ENCODE peak calls at places on chromosomes 6 and 20, in ten cellular contexts. One of them, this sample, is unnamed.

GRCh38 chr6:39930540-39930939 is 3.7 kb downstream of the MOCS1 start:
- DNase-seq in fibroblast of lung: no peak
- DNase-seq in foreskin keratinocyte: no peak
- DNase-seq in astrocyte of the cerebellum: no peak
- DNase-seq in GM12865: no peak
- DNase-seq in activated CD8-positive, alpha-beta T cell treated with anti-CD3 and anti-CD28 coated beads for 36 hours: no peak
- DNase-seq in sigmoid colon: no peak
- DNase-seq in OCI-LY7: no peak
- DNase-seq in HFF-Myc: no peak
- DNase-seq in BJ: no peak
- DNase-seq in this sample: no peak

GRCh38 chr6:170049641-170050491 is 241.0 kb downstream of the DLL1 start:
- DNase-seq in fibroblast of lung: peak
- DNase-seq in foreskin keratinocyte: peak
- DNase-seq in astrocyte of the cerebellum: peak
- DNase-seq in GM12865: no peak
- DNase-seq in activated CD8-positive, alpha-beta T cell treated with anti-CD3 and anti-CD28 coated beads for 36 hours: no peak
- DNase-seq in sigmoid colon: peak
- DNase-seq in OCI-LY7: no peak
- DNase-seq in HFF-Myc: peak
- DNase-seq in BJ: peak
- DNase-seq in this sample: no peak

GRCh38 chr6:106976270-106976669 is 1.7 kb upstream of the CD24 start:
- DNase-seq in fibroblast of lung: no peak
- DNase-seq in foreskin keratinocyte: no peak
- DNase-seq in astrocyte of the cerebellum: no peak
- DNase-seq in GM12865: no peak
- DNase-seq in activated CD8-positive, alpha-beta T cell treated with anti-CD3 and anti-CD28 coated beads for 36 hours: no peak
- DNase-seq in sigmoid colon: no peak
- DNase-seq in OCI-LY7: no peak
- DNase-seq in HFF-Myc: no peak
- DNase-seq in BJ: no peak
- DNase-seq in this sample: no peak

GRCh38 chr6:148074291-148074690 is 268.3 kb upstream of the SASH1 start:
- DNase-seq in fibroblast of lung: no peak
- DNase-seq in foreskin keratinocyte: no peak
- DNase-seq in astrocyte of the cerebellum: no peak
- DNase-seq in GM12865: no peak
- DNase-seq in activated CD8-positive, alpha-beta T cell treated with anti-CD3 and anti-CD28 coated beads for 36 hours: no peak
- DNase-seq in sigmoid colon: no peak
- DNase-seq in OCI-LY7: no peak
- DNase-seq in HFF-Myc: no peak
- DNase-seq in BJ: no peak
- DNase-seq in this sample: no peak

GRCh38 chr20:3797592-3798404 is 1.7 kb downstream of the CDC25B start:
- DNase-seq in fibroblast of lung: peak
- DNase-seq in foreskin keratinocyte: no peak
- DNase-seq in astrocyte of the cerebellum: no peak
- DNase-seq in GM12865: peak
- DNase-seq in activated CD8-positive, alpha-beta T cell treated with anti-CD3 and anti-CD28 coated beads for 36 hours: peak
- DNase-seq in sigmoid colon: no peak
- DNase-seq in OCI-LY7: peak
- DNase-seq in HFF-Myc: no peak
- DNase-seq in BJ: no peak
- DNase-seq in this sample: no peak

GRCh38 chr20:64108731-64109389 is 1.5 kb upstream of the NPBWR2 start:
- DNase-seq in fibroblast of lung: no peak
- DNase-seq in foreskin keratinocyte: no peak
- DNase-seq in astrocyte of the cerebellum: no peak
- DNase-seq in GM12865: no peak
- DNase-seq in activated CD8-positive, alpha-beta T cell treated with anti-CD3 and anti-CD28 coated beads for 36 hours: no peak
- DNase-seq in sigmoid colon: peak
- DNase-seq in OCI-LY7: no peak
- DNase-seq in HFF-Myc: no peak
- DNase-seq in BJ: no peak
- DNase-seq in this sample: no peak

GRCh38 chr6:118917550-118918321 is 17.2 kb downstream of the MCM9 start:
- DNase-seq in fibroblast of lung: no peak
- DNase-seq in foreskin keratinocyte: no peak
- DNase-seq in astrocyte of the cerebellum: no peak
- DNase-seq in GM12865: no peak
- DNase-seq in activated CD8-positive, alpha-beta T cell treated with anti-CD3 and anti-CD28 coated beads for 36 hours: no peak
- DNase-seq in sigmoid colon: no peak
- DNase-seq in OCI-LY7: no peak
- DNase-seq in HFF-Myc: no peak
- DNase-seq in BJ: no peak
- DNase-seq in this sample: no peak

GRCh38 chr20:17357238-17357637 is 130.4 kb downstream of the PCSK2 start:
- DNase-seq in fibroblast of lung: no peak
- DNase-seq in foreskin keratinocyte: no peak
- DNase-seq in astrocyte of the cerebellum: no peak
- DNase-seq in GM12865: no peak
- DNase-seq in activated CD8-positive, alpha-beta T cell treated with anti-CD3 and anti-CD28 coated beads for 36 hours: no peak
- DNase-seq in sigmoid colon: no peak
- DNase-seq in OCI-LY7: no peak
- DNase-seq in HFF-Myc: no peak
- DNase-seq in BJ: no peak
- DNase-seq in this sample: no peak

GRCh38 chr6:5763871-5764270 is 242.9 kb downstream of the NRN1 start:
- DNase-seq in fibroblast of lung: no peak
- DNase-seq in foreskin keratinocyte: no peak
- DNase-seq in astrocyte of the cerebellum: peak
- DNase-seq in GM12865: no peak
- DNase-seq in activated CD8-positive, alpha-beta T cell treated with anti-CD3 and anti-CD28 coated beads for 36 hours: no peak
- DNase-seq in sigmoid colon: no peak
- DNase-seq in OCI-LY7: peak
- DNase-seq in HFF-Myc: no peak
- DNase-seq in BJ: no peak
- DNase-seq in this sample: peak

GRCh38 chr6:133315811-133316210 is 74.7 kb downstream of the EYA4 start:
- DNase-seq in fibroblast of lung: no peak
- DNase-seq in foreskin keratinocyte: no peak
- DNase-seq in astrocyte of the cerebellum: no peak
- DNase-seq in GM12865: no peak
- DNase-seq in activated CD8-positive, alpha-beta T cell treated with anti-CD3 and anti-CD28 coated beads for 36 hours: no peak
- DNase-seq in sigmoid colon: no peak
- DNase-seq in OCI-LY7: no peak
- DNase-seq in HFF-Myc: no peak
- DNase-seq in BJ: no peak
- DNase-seq in this sample: no peak

GRCh38 chr6:41519305-41519747 is 26.9 kb upstream of the FOXP4 start:
- DNase-seq in fibroblast of lung: no peak
- DNase-seq in foreskin keratinocyte: no peak
- DNase-seq in astrocyte of the cerebellum: no peak
- DNase-seq in GM12865: no peak
- DNase-seq in activated CD8-positive, alpha-beta T cell treated with anti-CD3 and anti-CD28 coated beads for 36 hours: no peak
- DNase-seq in sigmoid colon: no peak
- DNase-seq in OCI-LY7: no peak
- DNase-seq in HFF-Myc: no peak
- DNase-seq in BJ: no peak
- DNase-seq in this sample: no peak

GRCh38 chr6:33963351-33963750 is 159.5 kb upstream of the MLN start:
- DNase-seq in fibroblast of lung: no peak
- DNase-seq in foreskin keratinocyte: no peak
- DNase-seq in astrocyte of the cerebellum: no peak
- DNase-seq in GM12865: no peak
- DNase-seq in activated CD8-positive, alpha-beta T cell treated with anti-CD3 and anti-CD28 coated beads for 36 hours: no peak
- DNase-seq in sigmoid colon: peak
- DNase-seq in OCI-LY7: no peak
- DNase-seq in HFF-Myc: no peak
- DNase-seq in BJ: no peak
- DNase-seq in this sample: no peak

GRCh38 chr20:24207803-24208300 is 219.3 kb upstream of the GGTLC1 start:
- DNase-seq in fibroblast of lung: no peak
- DNase-seq in foreskin keratinocyte: no peak
- DNase-seq in astrocyte of the cerebellum: no peak
- DNase-seq in GM12865: no peak
- DNase-seq in activated CD8-positive, alpha-beta T cell treated with anti-CD3 and anti-CD28 coated beads for 36 hours: no peak
- DNase-seq in sigmoid colon: no peak
- DNase-seq in OCI-LY7: no peak
- DNase-seq in HFF-Myc: no peak
- DNase-seq in BJ: no peak
- DNase-seq in this sample: no peak

GRCh38 chr20:24211972-24212371 is 223.4 kb upstream of the GGTLC1 start:
- DNase-seq in fibroblast of lung: no peak
- DNase-seq in foreskin keratinocyte: no peak
- DNase-seq in astrocyte of the cerebellum: no peak
- DNase-seq in GM12865: no peak
- DNase-seq in activated CD8-positive, alpha-beta T cell treated with anti-CD3 and anti-CD28 coated beads for 36 hours: no peak
- DNase-seq in sigmoid colon: no peak
- DNase-seq in OCI-LY7: no peak
- DNase-seq in HFF-Myc: no peak
- DNase-seq in BJ: no peak
- DNase-seq in this sample: no peak

GRCh38 chr20:24206995-24207394 is 218.4 kb upstream of the GGTLC1 start:
- DNase-seq in fibroblast of lung: no peak
- DNase-seq in foreskin keratinocyte: no peak
- DNase-seq in astrocyte of the cerebellum: no peak
- DNase-seq in GM12865: no peak
- DNase-seq in activated CD8-positive, alpha-beta T cell treated with anti-CD3 and anti-CD28 coated beads for 36 hours: no peak
- DNase-seq in sigmoid colon: no peak
- DNase-seq in OCI-LY7: no peak
- DNase-seq in HFF-Myc: no peak
- DNase-seq in BJ: no peak
- DNase-seq in this sample: no peak

GRCh38 chr20:24212494-24212893 is 223.9 kb upstream of the GGTLC1 start:
- DNase-seq in fibroblast of lung: no peak
- DNase-seq in foreskin keratinocyte: no peak
- DNase-seq in astrocyte of the cerebellum: no peak
- DNase-seq in GM12865: no peak
- DNase-seq in activated CD8-positive, alpha-beta T cell treated with anti-CD3 and anti-CD28 coated beads for 36 hours: no peak
- DNase-seq in sigmoid colon: no peak
- DNase-seq in OCI-LY7: no peak
- DNase-seq in HFF-Myc: no peak
- DNase-seq in BJ: no peak
- DNase-seq in this sample: no peak

GRCh38 chr20:24208652-24209051 is 220.1 kb upstream of the GGTLC1 start:
- DNase-seq in fibroblast of lung: no peak
- DNase-seq in foreskin keratinocyte: no peak
- DNase-seq in astrocyte of the cerebellum: no peak
- DNase-seq in GM12865: no peak
- DNase-seq in activated CD8-positive, alpha-beta T cell treated with anti-CD3 and anti-CD28 coated beads for 36 hours: no peak
- DNase-seq in sigmoid colon: no peak
- DNase-seq in OCI-LY7: no peak
- DNase-seq in HFF-Myc: no peak
- DNase-seq in BJ: no peak
- DNase-seq in this sample: no peak
- TF ChIP-seq CTCF in fibroblast of lung: no peak
- TF ChIP-seq CTCF in foreskin keratinocyte: peak
- TF ChIP-seq CTCF in astrocyte of the cerebellum: peak
- TF ChIP-seq CTCF in GM12865: no peak
- TF ChIP-seq CTCF in activated CD8-positive, alpha-beta T cell treated with anti-CD3 and anti-CD28 coated beads for 36 hours: no peak
- TF ChIP-seq CTCF in sigmoid colon: no peak
- TF ChIP-seq CTCF in OCI-LY7: no peak
- TF ChIP-seq CTCF in HFF-Myc: no peak
- TF ChIP-seq CTCF in BJ: no peak
- TF ChIP-seq CTCF in this sample: no peak

GRCh38 chr20:56957737-56958553 is 308.5 kb downstream of the BMP7 start:
- DNase-seq in fibroblast of lung: no peak
- DNase-seq in foreskin keratinocyte: no peak
- DNase-seq in astrocyte of the cerebellum: peak
- DNase-seq in GM12865: no peak
- DNase-seq in activated CD8-positive, alpha-beta T cell treated with anti-CD3 and anti-CD28 coated beads for 36 hours: no peak
- DNase-seq in sigmoid colon: no peak
- DNase-seq in OCI-LY7: no peak
- DNase-seq in HFF-Myc: peak
- DNase-seq in BJ: no peak
- DNase-seq in this sample: no peak
- TF ChIP-seq CTCF in fibroblast of lung: no peak
- TF ChIP-seq CTCF in foreskin keratinocyte: no peak
- TF ChIP-seq CTCF in astrocyte of the cerebellum: peak
- TF ChIP-seq CTCF in GM12865: no peak
- TF ChIP-seq CTCF in activated CD8-positive, alpha-beta T cell treated with anti-CD3 and anti-CD28 coated beads for 36 hours: no peak
- TF ChIP-seq CTCF in sigmoid colon: no peak
- TF ChIP-seq CTCF in OCI-LY7: no peak
- TF ChIP-seq CTCF in HFF-Myc: peak
- TF ChIP-seq CTCF in BJ: peak
- TF ChIP-seq CTCF in this sample: no peak

GRCh38 chr6:91083226-91083625 is 496.4 kb upstream of the MAP3K7 start:
- DNase-seq in fibroblast of lung: peak
- DNase-seq in foreskin keratinocyte: no peak
- DNase-seq in astrocyte of the cerebellum: peak
- DNase-seq in GM12865: no peak
- DNase-seq in activated CD8-positive, alpha-beta T cell treated with anti-CD3 and anti-CD28 coated beads for 36 hours: no peak
- DNase-seq in sigmoid colon: no peak
- DNase-seq in OCI-LY7: no peak
- DNase-seq in HFF-Myc: no peak
- DNase-seq in BJ: no peak
- DNase-seq in this sample: no peak

GRCh38 chr6:91081452-91082067 is 494.7 kb upstream of the MAP3K7 start:
- DNase-seq in fibroblast of lung: peak
- DNase-seq in foreskin keratinocyte: peak
- DNase-seq in astrocyte of the cerebellum: peak
- DNase-seq in GM12865: peak
- DNase-seq in activated CD8-positive, alpha-beta T cell treated with anti-CD3 and anti-CD28 coated beads for 36 hours: no peak
- DNase-seq in sigmoid colon: no peak
- DNase-seq in OCI-LY7: peak
- DNase-seq in HFF-Myc: peak
- DNase-seq in BJ: no peak
- DNase-seq in this sample: peak

GRCh38 chr6:91082311-91082803 is 495.5 kb upstream of the MAP3K7 start:
- DNase-seq in fibroblast of lung: peak
- DNase-seq in foreskin keratinocyte: peak
- DNase-seq in astrocyte of the cerebellum: no peak
- DNase-seq in GM12865: no peak
- DNase-seq in activated CD8-positive, alpha-beta T cell treated with anti-CD3 and anti-CD28 coated beads for 36 hours: no peak
- DNase-seq in sigmoid colon: no peak
- DNase-seq in OCI-LY7: no peak
- DNase-seq in HFF-Myc: no peak
- DNase-seq in BJ: no peak
- DNase-seq in this sample: no peak

DNA sequence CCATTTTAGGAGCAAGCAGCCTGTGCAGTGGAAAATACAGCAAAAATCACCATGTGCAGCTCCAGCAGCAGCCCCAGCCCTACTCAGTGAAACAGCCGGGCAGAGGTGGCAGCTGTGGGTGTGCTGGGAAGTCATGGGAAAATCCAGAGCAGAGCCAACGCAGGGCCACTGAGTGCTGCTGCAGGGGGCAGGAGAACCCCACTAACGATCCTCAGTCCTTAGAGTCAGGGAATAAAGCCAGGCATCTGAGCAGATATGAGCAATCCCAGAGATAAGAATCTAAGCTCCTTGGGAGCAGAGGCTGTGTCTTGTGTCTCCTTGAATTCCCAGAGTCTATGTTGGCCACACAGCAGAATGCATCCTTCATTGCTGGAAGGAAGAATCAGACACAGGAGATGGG is 493.1 kb upstream of the MAP3K7 start:
- DNase-seq in fibroblast of lung: no peak
- DNase-seq in foreskin keratinocyte: no peak
- DNase-seq in astrocyte of the cerebellum: no peak
- DNase-seq in GM12865: no peak
- DNase-seq in activated CD8-positive, alpha-beta T cell treated with anti-CD3 and anti-CD28 coated beads for 36 hours: no peak
- DNase-seq in sigmoid colon: no peak
- DNase-seq in OCI-LY7: no peak
- DNase-seq in HFF-Myc: no peak
- DNase-seq in BJ: no peak
- DNase-seq in this sample: no peak
- TF ChIP-seq CTCF in fibroblast of lung: no peak
- TF ChIP-seq CTCF in foreskin keratinocyte: no peak
- TF ChIP-seq CTCF in astrocyte of the cerebellum: no peak
- TF ChIP-seq CTCF in GM12865: no peak
- TF ChIP-seq CTCF in activated CD8-positive, alpha-beta T cell treated with anti-CD3 and anti-CD28 coated beads for 36 hours: no peak
- TF ChIP-seq CTCF in sigmoid colon: no peak
- TF ChIP-seq CTCF in OCI-LY7: no peak
- TF ChIP-seq CTCF in HFF-Myc: no peak
- TF ChIP-seq CTCF in BJ: no peak
- TF ChIP-seq CTCF in this sample: no peak

GRCh38 chr20:51712501-51713212 is 55.5 kb downstream of the ATP9A start:
- DNase-seq in fibroblast of lung: peak
- DNase-seq in foreskin keratinocyte: peak
- DNase-seq in astrocyte of the cerebellum: peak
- DNase-seq in GM12865: no peak
- DNase-seq in activated CD8-positive, alpha-beta T cell treated with anti-CD3 and anti-CD28 coated beads for 36 hours: no peak
- DNase-seq in sigmoid colon: no peak
- DNase-seq in OCI-LY7: no peak
- DNase-seq in HFF-Myc: no peak
- DNase-seq in BJ: no peak
- DNase-seq in this sample: no peak
- TF ChIP-seq CTCF in fibroblast of lung: peak
- TF ChIP-seq CTCF in foreskin keratinocyte: peak
- TF ChIP-seq CTCF in astrocyte of the cerebellum: peak
- TF ChIP-seq CTCF in GM12865: peak
- TF ChIP-seq CTCF in activated CD8-positive, alpha-beta T cell treated with anti-CD3 and anti-CD28 coated beads for 36 hours: no peak
- TF ChIP-seq CTCF in sigmoid colon: no peak
- TF ChIP-seq CTCF in OCI-LY7: peak
- TF ChIP-seq CTCF in HFF-Myc: peak
- TF ChIP-seq CTCF in BJ: peak
- TF ChIP-seq CTCF in this sample: no peak

This sample was measured in GM13976.